ENCODE peak calls at places on chromosomes 16 and 17, in four cellular contexts. B, R, Q and T are unnamed samples.

GRCh38 chr17:1992541-1992940 is 32.6 kb downstream of the RTN4RL1 start:
- DNase-seq in B (no peak), R (no peak), Q (no peak), T (peak)

GRCh38 chr17:83103938-83104311 is 24.5 kb downstream of the METRNL start:
- DNase-seq in B (no peak), R (no peak), Q (no peak), T (no peak)

GRCh38 chr16:69463876-69464275 is 39.5 kb downstream of the CYB5B start:
- DNase-seq in B (no peak), R (no peak), Q (no peak), T (peak)

GRCh38 chr17:68749742-68750562 is 148.8 kb upstream of the FAM20A start:
- DNase-seq in B (no peak), R (no peak), Q (no peak), T (no peak)

GRCh38 chr17:64507418-64507766 is 615 bp downstream of the CEP95 start:
- DNase-seq in B (no peak), R (no peak), Q (no peak), T (peak)

GRCh38 chr17:954431-955164 is 25.0 kb downstream of the NXN start:
- DNase-seq in B (no peak), R (no peak), Q (no peak), T (no peak)

GRCh38 chr17:48626470-48627241 is 498 bp upstream of the HOXB9 start:
- DNase-seq in B (peak), R (no peak), Q (no peak), T (no peak)

GRCh38 chr17:51427259-51428255 is 167.2 kb downstream of the UTP18 start:
- DNase-seq in B (peak), R (no peak), Q (peak), T (no peak)

GRCh38 chr16:86027366-86028126 is 128.6 kb downstream of the IRF8 start:
- DNase-seq in B (no peak), R (no peak), Q (no peak), T (no peak)

GRCh38 chr16:14151256-14152030 is 80.3 kb downstream of the MRTFB start:
- DNase-seq in B (no peak), R (no peak), Q (no peak), T (no peak)

GRCh38 chr16:85445779-85446222 is 167.3 kb upstream of the GSE1 start:
- DNase-seq in B (no peak), R (no peak), Q (no peak), T (no peak)

GRCh38 chr16:71205482-71206131 is 24.9 kb downstream of the HYDIN start:
- DNase-seq in B (no peak), R (peak), Q (no peak), T (peak)

GRCh38 chr17:49722066-49722465 is 14.3 kb upstream of the SLC35B1 start:
- DNase-seq in B (no peak), R (no peak), Q (no peak), T (no peak)

GRCh38 chr16:10039220-10040096 is 142.8 kb downstream of the GRIN2A start:
- DNase-seq in B (no peak), R (no peak), Q (no peak), T (peak)

GRCh38 chr16:57994778-57995177 is 5.7 kb downstream of the ZNF319 start:
- DNase-seq in B (peak), R (no peak), Q (peak), T (no peak)